ENCODE peak calls at places on chromosomes 6 and 20, in nine cellular contexts. Z, E, Y, N, C, W, P, K and O are unnamed samples.

GRCh38 chr6:133259561-133259960 is 18.4 kb downstream of the EYA4 start:
- DNase-seq in Z (no peak), E (no peak), Y (no peak), N (no peak), C (no peak), W (no peak), P (no peak), K (no peak), O (no peak)

GRCh38 chr20:48574383-48574782 is 253.4 kb downstream of the PREX1 start:
- DNase-seq in Z (no peak), E (no peak), Y (no peak), N (no peak), C (no peak), W (no peak), P (no peak), K (no peak), O (no peak)

GRCh38 chr20:23050847-23051627 is 1.6 kb upstream of the THBD start:
- DNase-seq in Z (peak; percentile 84), E (peak; percentile 30), Y (peak; percentile 48), N (no peak), C (peak; percentile 93), W (peak; percentile 32), P (peak; percentile 50), K (peak; percentile 5), O (no peak)

GRCh38 chr6:18151801-18152200 is 3.1 kb downstream of the TPMT start:
- DNase-seq in Z (no peak), E (no peak), Y (no peak), N (no peak), C (no peak), W (no peak), P (no peak), K (no peak), O (no peak)

GRCh38 chr6:10510592-10511367 is 10.4 kb upstream of the GCNT2 start:
- DNase-seq in Z (peak; percentile 72), E (peak; percentile 61), Y (peak; percentile 75), N (no peak), C (peak; percentile 83), W (peak; percentile 63), P (peak; percentile 63), K (no peak), O (peak; percentile 14)

GRCh38 chr6:169087436-169088046 is 166.1 kb downstream of the THBS2 start:
- DNase-seq in Z (no peak), E (no peak), Y (no peak), N (no peak), C (no peak), W (no peak), P (no peak), K (no peak), O (no peak)

GRCh38 chr6:157813191-157813590 is 9.9 kb upstream of the SNX9 start:
- DNase-seq in Z (no peak), E (no peak), Y (no peak), N (no peak), C (no peak), W (no peak), P (no peak), K (no peak), O (no peak)

GRCh38 chr20:14634666-14635065 is 297.3 kb upstream of the FLRT3 start:
- DNase-seq in Z (no peak), E (no peak), Y (no peak), N (no peak), C (no peak), W (no peak), P (no peak), K (no peak), O (no peak)

GRCh38 chr6:24228681-24229255 is 102.8 kb downstream of the NRSN1 start:
- DNase-seq in Z (peak; percentile 49), E (no peak), Y (no peak), N (no peak), C (no peak), W (no peak), P (no peak), K (no peak), O (no peak)

GRCh38 chr6:31713991-31714684 is 1.0 kb upstream of the LY6G6D start:
- DNase-seq in Z (no peak), E (no peak), Y (no peak), N (no peak), C (no peak), W (no peak), P (no peak), K (no peak), O (no peak)

GRCh38 chr6:134029495-134030455 is 22.6 kb downstream of the SLC2A12 start:
- DNase-seq in Z (no peak), E (no peak), Y (no peak), N (no peak), C (no peak), W (no peak), P (no peak), K (no peak), O (no peak)

GRCh38 chr6:79622353-79622752 is 8.8 kb upstream of the SH3BGRL2 start:
- DNase-seq in Z (no peak), E (no peak), Y (no peak), N (no peak), C (no peak), W (no peak), P (no peak), K (no peak), O (no peak)

GRCh38 chr6:82624251-82624650 is 260.6 kb downstream of the TPBG start:
- DNase-seq in Z (no peak), E (no peak), Y (no peak), N (no peak), C (no peak), W (no peak), P (no peak), K (no peak), O (no peak)

GRCh38 chr20:20489623-20490341 is 121.9 kb downstream of the INSM1 start:
- DNase-seq in Z (no peak), E (no peak), Y (no peak), N (no peak), C (no peak), W (no peak), P (no peak), K (no peak), O (no peak)

GRCh38 chr6:45116714-45117410 is 211.3 kb upstream of the RUNX2 start:
- DNase-seq in Z (no peak), E (no peak), Y (no peak), N (no peak), C (no peak), W (no peak), P (no peak), K (peak; percentile 33), O (no peak)